ENCODE peak calls at places on chromosome 10, in ten cellular contexts. Z is endothelial cell of umbilical vein, B is mesendoderm, F is neuronal stem cell, Y is adipocyte, Q is IMR-90, S is HCT116, U is DND-41, J is astrocyte, V is MM.1S. H is an unnamed sample. For H3K36me3, the result is how much of the 10 kb centered on the place peaks cover.

GRCh38 chr10:15738237-15738928 is 18.7 kb upstream of the ITGA8 start:
- DNase-seq in Z (no peak), B (no peak), Y (peak), Q (no peak), V (no peak), S (no peak), F (no peak), U (no peak), J (no peak), H (no peak)

GRCh38 chr10:110671788-110672579 is 27.8 kb downstream of the RBM20 start:
- DNase-seq in Y (peak), B (peak), S (peak), Q (peak), J (peak), F (peak), V (peak), Z (peak), U (no peak), H (no peak)

GRCh38 chr10:132632851-132633684 is 95.5 kb downstream of the INPP5A start:
- DNase-seq in B (no peak), J (peak), S (no peak), Y (peak), U (no peak), Q (peak), Z (no peak), F (no peak), V (no peak), H (no peak)

GRCh38 chr10:86389441-86390193 is 23.0 kb upstream of the GRID1 start:
- DNase-seq in F (no peak), U (no peak), S (no peak), Y (peak), V (peak), Q (peak), J (no peak), B (peak), Z (peak), H (no peak)

GRCh38 chr10:22770270-22770669 is 55.9 kb upstream of the PIP4K2A start:
- DNase-seq in Y (no peak), F (no peak), V (no peak), S (no peak), Z (no peak), J (no peak), U (no peak), Q (no peak), B (no peak), H (no peak)

GRCh38 chr10:15802375-15802949 is 57.8 kb downstream of the MINDY3 start:
- DNase-seq in J (no peak), Z (no peak), Q (no peak), F (no peak), V (no peak), S (no peak), B (peak), Y (no peak), U (no peak), H (no peak)

GRCh38 chr10:53650794-53651193 is 878.2 kb upstream of the MBL2 start:
- DNase-seq in U (no peak), S (no peak), J (no peak), B (no peak), Z (no peak), Y (no peak), Q (no peak), V (no peak), F (no peak), H (no peak)

GRCh38 chr10:132098539-132099421 is 33.0 kb downstream of the JAKMIP3 start:
- DNase-seq in Z (no peak), B (no peak), V (no peak), S (no peak), J (no peak), Q (no peak), F (no peak), U (no peak), Y (no peak), H (no peak)

GRCh38 chr10:89156161-89156560 is 51.0 kb downstream of the CH25H start:
- DNase-seq in B (no peak), Z (no peak), Y (no peak), S (no peak), V (no peak), Q (no peak), F (no peak), J (no peak), U (no peak), H (no peak)

GRCh38 chr10:89158446-89158845 is 48.7 kb downstream of the CH25H start:
- DNase-seq in B (no peak), J (peak), Q (peak), Y (peak), Z (no peak), U (no peak), S (no peak), V (no peak), F (no peak), H (peak)

GRCh38 chr10:89151857-89152256 is 55.3 kb downstream of the CH25H start:
- DNase-seq in B (no peak), Y (peak), F (no peak), Z (no peak), S (no peak), Q (peak), V (no peak), J (peak), U (no peak), H (no peak)

GRCh38 chr10:89153086-89153485 is 54.0 kb downstream of the CH25H start:
- DNase-seq in B (no peak), S (no peak), F (no peak), Y (no peak), Q (no peak), J (peak), Z (no peak), U (no peak), V (no peak), H (no peak)

DNA sequence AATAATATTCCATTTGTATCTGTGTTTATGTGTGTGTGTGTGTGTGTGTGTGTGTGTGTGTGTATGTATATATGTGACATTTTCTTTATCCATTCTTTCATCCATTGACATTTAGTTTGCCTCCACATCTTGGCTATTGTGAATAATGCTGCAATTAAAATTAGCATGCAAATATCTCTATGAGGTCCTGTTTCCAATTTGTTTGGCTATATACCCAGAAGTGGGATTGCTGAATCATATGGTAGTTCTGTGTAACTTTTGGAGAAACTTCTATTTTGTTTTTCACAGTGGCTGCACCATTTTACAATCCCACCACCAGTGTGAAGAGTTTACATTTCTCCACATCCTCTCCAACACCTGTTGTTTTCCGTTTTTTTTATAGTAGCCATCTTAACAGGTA is 53.1 kb downstream of the CH25H start:
- DNase-seq in U (no peak), J (no peak), Q (no peak), Y (peak), V (no peak), F (no peak), Z (no peak), S (no peak), B (no peak), H (no peak)
- H3K9ac ChIP-seq in U (no peak), J (no peak), Q (no peak), Y (no peak), V (no peak), F (no peak), Z (no peak), S (no peak), B (no peak), H (no peak)

DNA sequence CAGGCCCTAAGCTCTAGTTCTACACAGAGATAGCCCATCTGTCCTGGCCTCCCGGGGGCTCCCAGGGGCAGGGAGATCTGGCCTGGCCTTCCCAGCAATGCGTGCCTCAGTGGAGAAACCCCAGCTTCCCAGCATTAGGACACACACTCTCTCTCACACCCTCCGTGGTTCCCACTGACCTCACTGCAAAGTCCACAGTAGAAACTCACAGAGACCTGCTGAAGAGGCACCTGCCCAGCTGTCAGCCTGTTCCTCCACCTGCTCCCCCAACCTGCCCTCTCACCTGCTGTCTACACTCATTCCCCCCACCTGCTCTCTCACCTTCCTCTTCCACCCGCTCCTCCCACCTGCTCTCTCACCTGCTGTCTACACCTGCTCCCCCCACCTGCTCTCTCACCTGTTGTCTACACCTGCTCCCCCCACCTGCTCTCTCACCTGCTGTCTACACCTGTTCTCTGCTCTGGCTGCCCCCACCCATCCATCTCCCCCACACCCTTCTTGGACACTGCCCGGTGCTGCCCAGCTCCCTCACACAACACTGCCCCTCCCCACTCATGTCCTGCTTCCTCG is 21.1 kb upstream of the PFKP start:
- DNase-seq in F (no peak), U (no peak), Y (no peak), S (no peak), Q (no peak), Z (no peak), B (no peak), J (no peak), V (no peak), H (no peak)
- H3K4me3 ChIP-seq in F (no peak), U (no peak), Y (peak), S (peak), Q (no peak), Z (no peak), B (no peak), J (no peak), V (no peak), H (no peak)

GRCh38 chr10:113891476-113891875 is 37.0 kb downstream of the NHLRC2 start:
- DNase-seq in U (no peak), J (no peak), Y (peak), S (no peak), Q (no peak), Z (no peak), B (peak), F (no peak), V (no peak), H (no peak)

GRCh38 chr10:113894581-113894980 is 40.1 kb downstream of the NHLRC2 start:
- DNase-seq in J (no peak), Y (no peak), Z (no peak), F (no peak), S (no peak), V (no peak), U (no peak), B (no peak), Q (no peak), H (no peak)

GRCh38 chr10:113895018-113895417 is 40.6 kb downstream of the NHLRC2 start:
- DNase-seq in V (no peak), Z (no peak), Q (peak), U (no peak), J (peak), S (no peak), B (no peak), F (no peak), Y (no peak), H (no peak)

GRCh38 chr10:113893570-113893969 is 39.1 kb downstream of the NHLRC2 start:
- DNase-seq in U (no peak), S (no peak), Z (no peak), B (no peak), F (no peak), Q (no peak), J (no peak), V (no peak), Y (no peak), H (no peak)

DNA sequence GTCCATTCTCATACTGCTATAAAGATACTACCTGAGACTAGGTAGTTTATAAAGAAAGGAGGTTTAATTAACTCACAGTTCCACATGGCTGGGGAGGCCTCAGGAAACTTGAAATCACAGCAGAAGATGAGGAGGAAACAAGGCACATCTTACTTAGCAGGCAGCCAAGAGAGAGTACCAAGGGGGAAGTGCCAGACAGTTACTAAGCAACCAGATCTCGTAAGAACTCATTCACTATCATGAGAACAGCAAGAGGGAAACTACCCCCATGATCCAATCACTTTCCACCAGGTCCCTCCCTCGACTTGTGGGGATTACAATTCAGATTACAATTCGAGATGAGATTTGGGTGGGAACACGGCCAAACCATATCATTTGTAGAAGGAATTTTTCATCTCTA is 36.3 kb downstream of the NHLRC2 start:
- DNase-seq in U (no peak), V (no peak), B (peak), F (no peak), J (no peak), Y (no peak), Q (no peak), Z (no peak), S (no peak), H (no peak)
- H3K36me3 ChIP-seq in U (under half), V (under half), B (under half), F (under half), J (under half), Y (under half), Q (under half), Z (under half), S (under half), H (under half)

DNA sequence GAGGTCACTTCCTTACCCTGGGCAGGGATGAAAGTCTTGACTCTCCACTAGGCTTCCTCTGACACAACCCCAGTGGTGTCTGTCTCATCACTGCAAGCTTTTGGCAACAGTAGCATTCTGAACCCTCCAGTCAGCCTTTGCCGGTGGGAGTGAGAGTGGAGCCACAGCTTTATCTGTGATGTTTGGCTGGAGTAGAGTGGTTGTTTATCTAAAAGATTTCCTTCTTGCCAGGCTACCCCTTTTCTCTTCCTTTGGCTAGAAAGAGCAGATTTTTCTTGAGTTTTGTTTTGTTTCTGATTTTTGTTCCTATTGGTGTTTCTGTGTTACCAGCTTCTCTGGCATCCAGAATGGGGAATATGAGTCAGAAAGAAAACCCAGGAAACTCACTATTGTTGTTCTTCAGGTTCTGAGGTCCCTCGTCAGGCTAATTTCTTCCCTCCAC is 98.9 kb upstream of the KIF5B start:
- DNase-seq in J (peak), V (no peak), Z (peak), S (no peak), Q (peak), B (no peak), Y (peak), U (no peak), F (no peak), H (no peak)
- H3K9ac ChIP-seq in J (peak), V (no peak), Z (peak), S (no peak), Q (no peak), B (no peak), Y (peak), U (no peak), F (no peak), H (no peak)

DNA sequence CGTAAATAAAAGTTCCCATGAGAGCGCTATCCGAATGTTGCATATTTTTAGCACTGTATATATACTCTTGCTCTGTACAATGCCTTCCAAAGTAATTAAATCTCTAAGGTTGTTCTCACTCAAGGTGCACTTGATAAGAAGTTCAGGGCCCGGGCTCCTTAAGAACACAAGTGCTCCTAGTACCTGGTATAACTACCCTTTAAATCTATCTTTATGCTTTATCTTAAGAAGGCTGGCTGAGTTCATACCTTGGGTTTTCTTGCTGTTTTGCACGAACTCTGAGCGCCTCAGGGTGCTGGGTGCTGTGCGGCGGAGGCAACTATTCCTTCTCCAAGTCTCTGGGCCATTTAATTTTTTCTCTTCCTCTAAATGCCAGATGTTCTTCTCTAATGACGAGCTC is 80.4 kb downstream of the DNMBP start:
- DNase-seq in F (no peak), Z (no peak), J (no peak), Y (no peak), B (no peak), Q (no peak), U (no peak), S (no peak), V (no peak), H (no peak)
- H3K4me3 ChIP-seq in F (no peak), Z (no peak), J (no peak), Y (no peak), B (no peak), Q (no peak), U (no peak), S (no peak), V (no peak), H (no peak)

GRCh38 chr10:6233725-6234277 is 31.1 kb downstream of the PFKFB3 start:
- DNase-seq in V (no peak), Q (no peak), Z (no peak), F (no peak), Y (no peak), J (no peak), S (no peak), B (no peak), U (no peak), H (no peak)

GRCh38 chr10:6232846-6233724 is 30.4 kb downstream of the PFKFB3 start:
- DNase-seq in V (no peak), B (no peak), S (no peak), J (no peak), Q (no peak), F (no peak), Z (no peak), U (no peak), Y (no peak), H (no peak)

GRCh38 chr10:6231730-6232129 is 29.0 kb downstream of the PFKFB3 start:
- DNase-seq in B (no peak), J (no peak), V (no peak), Z (no peak), F (no peak), S (no peak), U (no peak), Q (no peak), Y (no peak), H (no peak)

GRCh38 chr10:6231146-6231545 is 28.4 kb downstream of the PFKFB3 start:
- DNase-seq in Q (no peak), J (no peak), B (no peak), V (no peak), S (no peak), Z (no peak), Y (no peak), U (no peak), F (no peak), H (no peak)

GRCh38 chr10:6232225-6232807 is 29.6 kb downstream of the PFKFB3 start:
- DNase-seq in U (no peak), F (no peak), B (no peak), Q (no peak), Y (no peak), J (no peak), V (no peak), S (no peak), Z (no peak), H (no peak)
- H3K36me3 ChIP-seq in U (half or more), F (under half), B (under half), Q (half or more), Y (half or more), J (under half), V (under half), S (under half), Z (under half), H (under half)

GRCh38 chr10:79982486-79982800 is 33.5 kb upstream of the SFTPD start:
- DNase-seq in Y (no peak), V (no peak), J (no peak), B (no peak), Z (peak), F (no peak), Q (no peak), U (no peak), S (no peak), H (no peak)

GRCh38 chr10:79979973-79980687 is 31.2 kb upstream of the SFTPD start:
- DNase-seq in F (no peak), J (no peak), V (no peak), U (no peak), S (no peak), Q (no peak), Z (no peak), B (no peak), Y (no peak), H (no peak)

GRCh38 chr10:79981673-79982485 is 33.0 kb upstream of the SFTPD start:
- DNase-seq in S (peak), B (peak), U (no peak), F (peak), V (peak), Q (peak), Z (peak), J (peak), Y (peak), H (no peak)

GRCh38 chr10:79980711-79981110 is 31.8 kb upstream of the SFTPD start:
- DNase-seq in B (no peak), Y (no peak), F (no peak), J (no peak), U (no peak), S (no peak), Q (no peak), Z (no peak), V (no peak), H (no peak)

DNA sequence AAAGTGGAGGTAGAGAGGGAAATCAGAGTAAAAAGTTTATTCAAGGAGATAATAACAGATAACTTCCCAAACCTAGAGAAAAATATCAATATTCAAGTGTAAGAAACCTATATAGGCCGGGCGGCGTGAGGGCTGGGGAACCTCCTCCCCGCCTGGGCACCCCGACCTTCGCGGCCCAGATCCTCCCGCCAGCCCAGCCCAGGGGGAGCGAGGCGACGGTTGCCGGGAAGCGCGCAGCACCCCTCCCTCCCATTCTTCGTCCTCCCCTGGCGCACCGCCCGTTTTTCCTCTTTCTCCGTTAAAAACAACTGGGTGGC is 32.4 kb upstream of the SFTPD start:
- DNase-seq in J (no peak), F (no peak), S (no peak), V (no peak), Q (no peak), U (no peak), Y (no peak), Z (no peak), B (no peak), H (no peak)
- H3K9ac ChIP-seq in J (no peak), F (peak), S (peak), V (peak), Q (no peak), U (no peak), Y (no peak), Z (no peak), B (peak), H (peak)

GRCh38 chr10:43204394-43204942 is 62.4 kb downstream of the RASGEF1A start:
- DNase-seq in J (no peak), U (no peak), B (no peak), Y (no peak), Z (no peak), F (no peak), V (no peak), S (no peak), Q (no peak), H (no peak)

GRCh38 chr10:43202224-43202656 is 64.0 kb downstream of the CSGALNACT2 start:
- DNase-seq in Q (no peak), J (no peak), Z (no peak), V (peak), S (peak), U (no peak), Y (peak), F (no peak), B (peak), H (no peak)

GRCh38 chr10:43204943-43205671 is 61.8 kb downstream of the RASGEF1A start:
- DNase-seq in S (peak), U (peak), Q (peak), V (peak), Z (peak), J (peak), F (peak), Y (peak), B (peak), H (no peak)

GRCh38 chr10:43202657-43203490 is 64.0 kb downstream of the RASGEF1A start:
- DNase-seq in F (no peak), U (no peak), Y (peak), J (no peak), B (peak), S (no peak), Z (no peak), Q (no peak), V (no peak), H (no peak)

GRCh38 chr10:43203491-43204393 is 63.1 kb downstream of the RASGEF1A start:
- DNase-seq in Y (no peak), U (no peak), S (peak), B (peak), Z (no peak), Q (no peak), V (no peak), J (no peak), F (no peak), H (no peak)
- H3K4me3 ChIP-seq in Y (no peak), U (no peak), S (peak), B (peak), Z (no peak), Q (no peak), V (no peak), J (no peak), F (no peak), H (no peak)

H was measured in SK-N-MC.